ENCODE peak calls at places on chromosomes 13 and 19, in seven cellular contexts. N is A673; G is cardiac muscle cell; X is effector memory CD4-positive, alpha-beta T cell; V is GM12864; H is fibroblast of lung; P is BJ. M is an unnamed sample.

GRCh38 chr19:39416626-39417120 is 4.2 kb downstream of the PLEKHG2 start:
- DNase-seq in N (no peak), G (no peak), X (no peak), V (no peak), H (no peak), P (no peak), M (no peak)

GRCh38 chr19:10497371-10497770 is 5.8 kb downstream of the KEAP1 start:
- DNase-seq in N (no peak), G (no peak), X (no peak), V (no peak), H (no peak), P (no peak), M (no peak)

GRCh38 chr13:64688893-64689677 is 2541.1 kb downstream of the PCDH9 start:
- DNase-seq in N (no peak), G (no peak), X (no peak), V (no peak), H (peak; percentile 42), P (peak; percentile 9), M (no peak)

GRCh38 chr19:21483589-21484170 is 21.7 kb upstream of the ZNF429 start:
- DNase-seq in N (peak; percentile 3), G (peak; percentile 37), X (peak; percentile 47), V (no peak), H (no peak), P (no peak), M (no peak)

GRCh38 chr19:53785196-53785889 is 38.8 kb downstream of the NLRP12 start:
- DNase-seq in N (no peak), G (no peak), X (no peak), V (no peak), H (no peak), P (no peak), M (no peak)

GRCh38 chr13:113474179-113474578 is 16.3 kb downstream of the DCUN1D2 start:
- DNase-seq in N (peak; percentile 28), G (no peak), X (no peak), V (no peak), H (no peak), P (no peak), M (no peak)

GRCh38 chr13:48178126-48178525 is 54.9 kb upstream of the ITM2B start:
- DNase-seq in N (no peak), G (no peak), X (no peak), V (no peak), H (peak; percentile 6), P (no peak), M (no peak)

GRCh38 chr19:34383599-34383998 is 18.6 kb downstream of the GPI start:
- DNase-seq in N (no peak), G (no peak), X (no peak), V (no peak), H (no peak), P (no peak), M (no peak)

GRCh38 chr13:112879283-112879833 is 89.7 kb upstream of the MCF2L start:
- DNase-seq in N (no peak), G (no peak), X (no peak), V (no peak), H (peak; percentile 12), P (no peak), M (no peak)

GRCh38 chr13:33797622-33798021 is 20.3 kb upstream of the RFC3 start:
- DNase-seq in N (no peak), G (no peak), X (no peak), V (no peak), H (peak; percentile 45), P (no peak), M (no peak)

GRCh38 chr19:51354742-51355148 is 11.4 kb downstream of the ETFB start:
- DNase-seq in N (peak; percentile 37), G (peak; percentile 85), X (no peak), V (no peak), H (peak; percentile 56), P (no peak), M (no peak)

GRCh38 chr13:112066624-112067004 is 335 bp upstream of the SOX1 start:
- DNase-seq in N (peak; percentile 96), G (peak; percentile 80), X (peak; percentile 21), V (no peak), H (peak; percentile 49), P (no peak), M (peak; percentile 3)

GRCh38 chr19:40302224-40303011 is 17.3 kb upstream of the AKT2 start:
- DNase-seq in N (no peak), G (no peak), X (no peak), V (no peak), H (no peak), P (no peak), M (no peak)

GRCh38 chr13:63305641-63306133 is 1890.0 kb upstream of the PCDH20 start:
- DNase-seq in N (no peak), G (no peak), X (no peak), V (no peak), H (no peak), P (no peak), M (no peak)

GRCh38 chr19:42422576-42423461 is 4.4 kb downstream of the LIPE start:
- DNase-seq in N (peak; percentile 39), G (peak; percentile 53), X (peak; percentile 55), V (no peak), H (peak; percentile 11), P (no peak), M (no peak)

GRCh38 chr13:46170268-46170667 is 11.7 kb downstream of the LCP1 start:
- DNase-seq in N (no peak), G (peak; percentile 5), X (no peak), V (no peak), H (no peak), P (no peak), M (no peak)

GRCh38 chr19:54464624-54465266 is 1.2 kb upstream of the LENG9 start:
- DNase-seq in N (peak; percentile 87), G (peak; percentile 95), X (peak; percentile 57), V (peak; percentile 50), H (peak; percentile 87), P (no peak), M (peak; percentile 34)

GRCh38 chr13:27953671-27954405 is 15.3 kb downstream of the CDX2 start:
- DNase-seq in N (peak; percentile 85), G (peak; percentile 91), X (peak; percentile 14), V (peak; percentile 12), H (peak; percentile 47), P (no peak), M (no peak)

GRCh38 chr19:3605770-3606169 is 905 bp downstream of the TBXA2R start:
- DNase-seq in N (no peak), G (no peak), X (no peak), V (no peak), H (no peak), P (no peak), M (no peak)
- H3K4me3 ChIP-seq in N (peak overlapping the region; percentile 31), G (no peak overlapping the region), X (peak overlapping the region; percentile 41), V (no peak overlapping the region), H (peak overlapping the region; percentile 47), P (peak overlapping the region; percentile 68), M (peak overlapping the region; percentile 61)

GRCh38 chr13:24834902-24835510 is 71.0 kb downstream of the RNF17 start:
- DNase-seq in N (peak; percentile 9), G (no peak), X (no peak), V (no peak), H (no peak), P (no peak), M (no peak)
- H3K4me3 ChIP-seq in N (no peak overlapping the region), G (no peak overlapping the region), X (no peak overlapping the region), V (no peak overlapping the region), H (no peak overlapping the region), P (no peak overlapping the region), M (no peak overlapping the region)

DNA sequence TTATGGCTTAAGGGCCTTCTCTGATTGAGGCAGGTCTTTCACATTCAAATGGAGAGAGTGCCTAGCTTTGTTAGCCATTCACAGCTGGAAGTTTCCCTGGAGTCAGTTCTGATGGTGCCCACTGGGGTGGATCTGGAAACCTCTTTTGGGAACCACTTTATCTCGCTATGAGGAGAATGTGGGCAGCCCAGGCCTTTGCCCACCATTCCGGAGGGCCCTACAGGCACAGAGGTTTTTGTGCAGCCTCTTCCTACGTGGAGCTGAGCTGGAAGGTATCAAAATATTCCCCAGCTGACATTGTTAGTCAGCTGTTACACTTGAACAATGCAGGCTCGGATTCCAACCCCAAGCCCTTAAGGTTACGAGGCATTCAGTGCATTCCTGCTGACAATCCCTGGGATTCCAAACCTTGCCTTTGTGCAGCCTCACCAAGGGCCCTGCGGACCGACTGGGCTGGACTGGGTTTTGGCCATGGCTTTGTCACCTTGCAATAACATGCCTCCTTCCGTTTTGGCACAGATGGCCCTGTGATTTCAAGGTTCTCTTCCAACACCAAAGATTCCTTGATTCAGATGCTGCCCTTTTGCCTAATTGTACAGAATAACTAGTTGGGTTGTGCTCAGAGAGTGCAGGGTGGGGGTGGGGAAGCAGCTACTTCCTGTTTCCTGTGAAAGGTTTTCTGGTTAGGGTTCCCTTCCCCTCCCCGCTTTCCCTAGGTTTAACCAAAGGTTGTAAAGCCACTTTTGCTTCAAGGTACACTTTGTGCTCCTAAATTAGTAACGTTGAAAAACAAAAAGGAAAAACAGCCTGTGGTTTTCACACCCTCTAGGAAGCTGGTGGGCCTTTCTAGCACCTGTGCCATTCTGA is 27.1 kb downstream of the SAE1 start:
- DNase-seq in N (no peak), G (peak; percentile 78), X (peak; percentile 23), V (no peak), H (peak; percentile 93), P (no peak), M (no peak)
- H3K4me3 ChIP-seq in N (no peak overlapping the region), G (no peak overlapping the region), X (peak overlapping the region; percentile 43), V (no peak overlapping the region), H (no peak overlapping the region), P (no peak overlapping the region), M (no peak overlapping the region)

GRCh38 chr13:79194727-79195126 is 211.3 kb downstream of the RBM26 start:
- DNase-seq in N (no peak), G (no peak), X (no peak), V (no peak), H (no peak), P (no peak), M (no peak)
- H3K4me3 ChIP-seq in N (no peak overlapping the region), G (no peak overlapping the region), X (no peak overlapping the region), V (no peak overlapping the region), H (no peak overlapping the region), P (no peak overlapping the region), M (no peak overlapping the region)

DNA sequence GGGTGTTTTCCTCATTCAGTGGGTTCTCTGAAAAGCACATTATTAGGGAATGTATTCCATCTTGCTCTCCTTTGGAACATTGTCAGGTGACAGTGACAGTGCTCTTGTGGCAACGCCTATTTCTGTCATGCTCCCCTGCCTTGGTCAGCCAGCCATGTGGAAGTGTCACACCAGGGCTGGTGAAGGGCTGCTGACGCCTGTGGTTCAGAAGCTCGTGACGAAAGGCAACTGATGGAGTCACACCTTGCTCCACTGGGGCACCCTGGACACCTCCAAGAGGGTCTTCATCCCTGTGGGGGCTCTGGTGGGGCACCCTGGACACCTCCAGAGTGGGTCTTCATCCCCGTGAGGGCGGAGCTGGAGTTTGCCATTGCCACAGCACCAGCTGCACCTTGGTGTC is 68.9 kb upstream of the GPR183 start:
- DNase-seq in N (no peak), G (no peak), X (no peak), V (no peak), H (no peak), P (no peak), M (no peak)
- H3K4me3 ChIP-seq in N (no peak overlapping the region), G (no peak overlapping the region), X (no peak overlapping the region), V (no peak overlapping the region), H (no peak overlapping the region), P (no peak overlapping the region), M (no peak overlapping the region)

GRCh38 chr19:43913383-43913782 is 21.7 kb downstream of the ZNF45 start:
- DNase-seq in N (no peak), G (no peak), X (no peak), V (no peak), H (no peak), P (no peak), M (no peak)
- H3K4me3 ChIP-seq in N (no peak overlapping the region), G (no peak overlapping the region), X (no peak overlapping the region), V (no peak overlapping the region), H (no peak overlapping the region), P (no peak overlapping the region), M (no peak overlapping the region)

GRCh38 chr19:23071087-23071511 is 45.7 kb upstream of the ZNF730 start:
- DNase-seq in N (peak; percentile 15), G (no peak), X (no peak), V (no peak), H (peak; percentile 36), P (no peak), M (no peak)
- H3K4me3 ChIP-seq in N (peak overlapping the region; percentile 15), G (no peak overlapping the region), X (no peak overlapping the region), V (peak overlapping the region; percentile 17), H (peak overlapping the region; percentile 27), P (peak overlapping the region; percentile 44), M (peak overlapping the region; percentile 49)

M was measured in skeletal muscle cell.